ENCODE peak calls at places on chromosomes 4 and X, in four cellular contexts. J is breast epithelium, W is left ventricle myocardium inferior, Z is A549. X is an unnamed sample.

GRCh38 chr4:146311238-146311970 is 97.1 kb downstream of the REELD1 start:
- DNase-seq in W (no peak), Z (no peak), J (no peak), X (no peak)

GRCh38 chr4:169439244-169439643 is 168.5 kb upstream of the SH3RF1 start:
- DNase-seq in Z (no peak), W (no peak), J (no peak), X (no peak)

GRCh38 chr4:99468891-99469290 is 33.7 kb upstream of the ADH7 start:
- DNase-seq in W (no peak), J (no peak), Z (no peak), X (no peak)

GRCh38 chrX:53437211-53437610 is 3.0 kb upstream of the HSD17B10 start:
- DNase-seq in J (no peak), W (no peak), Z (no peak), X (no peak)

GRCh38 chr4:182715548-182715947 is 201.6 kb downstream of the DCTD start:
- DNase-seq in J (no peak), Z (no peak), W (no peak), X (no peak)

GRCh38 chr4:152970102-152970820 is 34.1 kb downstream of the FHDC1 start:
- DNase-seq in Z (no peak), W (no peak), J (no peak), X (no peak)

GRCh38 chr4:163395055-163395454 is 51.4 kb downstream of the NPY5R start:
- DNase-seq in W (no peak), J (no peak), Z (no peak), X (no peak)

GRCh38 chr4:163484906-163485305 is 9.6 kb upstream of the TMA16 start:
- DNase-seq in J (no peak), W (no peak), Z (peak; percentile 49), X (no peak)

GRCh38 chr4:5192271-5192670 is 141.0 kb downstream of the STK32B start:
- DNase-seq in J (no peak), Z (no peak), W (no peak), X (no peak)

GRCh38 chrX:56107320-56107719 is 124.8 kb upstream of the KLF8 start:
- DNase-seq in J (no peak), Z (no peak), W (no peak), X (no peak)

DNA sequence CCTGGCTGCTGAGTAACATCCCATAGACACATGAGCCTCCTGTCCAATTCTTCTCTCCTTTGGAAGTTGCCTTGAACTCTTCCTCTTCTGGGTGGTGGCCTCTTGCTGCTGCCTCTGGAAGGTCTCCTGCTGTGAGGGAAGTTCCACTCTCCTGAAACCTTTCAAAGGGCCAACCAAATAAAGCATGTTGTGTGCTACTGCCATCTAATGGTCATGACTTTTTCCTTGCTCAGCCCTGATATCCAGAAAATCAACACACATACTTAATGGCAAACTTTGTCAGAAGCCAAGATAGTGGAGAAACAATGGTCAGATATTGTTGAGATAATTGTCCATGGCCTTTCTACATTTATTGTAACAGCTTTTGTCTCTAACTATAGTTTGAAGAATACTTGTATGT is 19.1 kb upstream of the ZXDA start:
- DNase-seq in J (no peak), Z (peak; percentile 36), W (no peak), X (no peak)
- TF ChIP-seq CTCF in J (no peak), Z (peak; percentile 22), W (peak; percentile 62), X (peak; percentile 62)

GRCh38 chrX:12999422-12999821 is 24.5 kb downstream of the TMSB4X start:
- DNase-seq in J (no peak), Z (no peak), W (no peak), X (no peak)

GRCh38 chrX:12997898-12998687 is 23.2 kb downstream of the TMSB4X start:
- DNase-seq in Z (no peak), W (no peak), J (no peak), X (no peak)

GRCh38 chrX:12993823-12994222 is 18.9 kb downstream of the TMSB4X start:
- DNase-seq in W (no peak), Z (no peak), J (no peak), X (no peak)

GRCh38 chrX:12994321-12994720 is 19.4 kb downstream of the TMSB4X start:
- DNase-seq in Z (no peak), J (no peak), W (no peak), X (no peak)

GRCh38 chrX:12996934-12997435 is 22.1 kb downstream of the TMSB4X start:
- DNase-seq in W (no peak), Z (no peak), J (no peak), X (no peak)
- H3K4me1 ChIP-seq in W (peaks cover 14% of the 10 kb centered on the region), Z (peaks cover 60% of the 10 kb centered on the region), J (no peaks in the 10 kb centered on the region), X (no peaks in the 10 kb centered on the region)

GRCh38 chr4:184825394-184826314 is at the start of gene ACSL1:
- DNase-seq in W (peak; percentile 87), J (peak; percentile 72), Z (peak; percentile 41), X (no peak)
- TF ChIP-seq CTCF in W (peak; percentile 26), J (no peak), Z (no peak), X (no peak)

GRCh38 chrX:31629195-31629594 is 557.4 kb upstream of the FTHL17 start:
- DNase-seq in J (no peak), W (no peak), Z (no peak), X (no peak)

DNA sequence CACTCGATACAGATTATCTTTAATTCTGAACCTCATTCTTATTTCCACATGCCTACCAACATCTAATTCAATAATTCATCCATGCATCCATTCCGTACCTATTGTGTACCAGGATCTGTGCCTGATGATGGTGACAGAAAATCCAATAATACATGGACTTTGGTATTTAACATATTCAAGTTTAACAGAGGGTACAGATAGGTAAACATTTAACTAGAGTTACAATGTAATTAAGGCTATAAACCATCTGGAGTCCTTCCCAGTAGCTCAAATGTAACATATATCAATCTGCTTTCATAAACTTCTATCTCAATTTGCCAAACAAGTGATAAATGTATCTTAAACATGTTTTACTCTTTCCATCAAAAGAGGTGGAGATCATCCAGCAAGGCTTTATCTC is 561.5 kb upstream of the FTHL17 start:
- DNase-seq in Z (no peak), J (no peak), W (no peak), X (no peak)
- H3K4me1 ChIP-seq in Z (no peaks in the 10 kb centered on the region), J (no peaks in the 10 kb centered on the region), W (no peaks in the 10 kb centered on the region), X (no peaks in the 10 kb centered on the region)

DNA sequence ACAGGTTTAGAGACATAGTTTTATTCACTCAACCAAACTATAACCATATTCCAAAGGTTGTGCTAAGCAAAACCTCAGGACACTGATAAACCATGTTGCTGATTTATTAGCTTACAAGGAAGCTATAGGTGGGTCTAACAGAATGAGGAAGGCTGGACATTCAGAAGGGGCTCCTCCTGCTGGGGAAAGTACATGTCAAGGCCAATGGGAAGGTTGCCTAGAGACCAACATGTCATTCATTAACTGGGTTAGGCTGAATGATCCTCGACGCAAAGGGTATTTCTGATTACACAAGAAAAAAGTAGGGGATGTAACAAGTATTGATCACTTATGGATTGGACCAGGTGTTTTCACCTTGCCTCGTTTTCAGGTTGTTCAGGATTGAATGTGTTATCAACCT is 30.3 kb downstream of the SLC10A6 start:
- DNase-seq in J (no peak), Z (peak; percentile 20), W (no peak), X (no peak)
- TF ChIP-seq CTCF in J (no peak), Z (no peak), W (no peak), X (no peak)

GRCh38 chr4:8230033-8230432 is 30.9 kb downstream of the SH3TC1 start:
- DNase-seq in W (no peak), J (no peak), Z (no peak), X (no peak)

GRCh38 chr4:8231551-8232049 is 32.5 kb downstream of the SH3TC1 start:
- DNase-seq in Z (no peak), W (no peak), J (no peak), X (no peak)

GRCh38 chr4:8232748-8233147 is 33.7 kb downstream of the SH3TC1 start:
- DNase-seq in J (no peak), W (no peak), Z (no peak), X (no peak)

GRCh38 chr4:8229341-8229975 is 30.4 kb downstream of the SH3TC1 start:
- DNase-seq in J (no peak), Z (no peak), W (no peak), X (no peak)

GRCh38 chr4:8230891-8231290 is 31.8 kb downstream of the SH3TC1 start:
- DNase-seq in Z (no peak), J (no peak), W (no peak), X (no peak)
- H3K4me1 ChIP-seq in Z (peaks cover 27% of the 10 kb centered on the region), J (no peaks in the 10 kb centered on the region), W (peaks cover 15% of the 10 kb centered on the region), X (no peaks in the 10 kb centered on the region)

GRCh38 chrX:123330229-123330942 is 146.3 kb downstream of the GRIA3 start:
- DNase-seq in Z (no peak), W (no peak), J (no peak), X (no peak)
- TF ChIP-seq CTCF in Z (no peak), W (no peak), J (no peak), X (no peak)